ENCODE peak calls at places on chromosome 6, in six cellular contexts. E is AG04449, Q is mucosa of descending colon, I is fibroblast of mammary gland, P is GM10248, N is GM23338. K is an unnamed sample.

GRCh38 chr6:132789398-132789780 is 9.0 kb downstream of the SLC18B1 start:
- DNase-seq in E (no peak), N (no peak), I (no peak), P (no peak), Q (no peak), K (no peak)

GRCh38 chr6:144469144-144469575 is 184.0 kb downstream of the UTRN start:
- DNase-seq in N (no peak), I (no peak), P (peak; percentile 53), Q (no peak), E (peak; percentile 46), K (no peak)

GRCh38 chr6:163405412-163406309 is 8.9 kb upstream of the QKI start:
- DNase-seq in P (peak; percentile 34), E (no peak), I (peak; percentile 19), N (peak; percentile 48), Q (peak; percentile 36), K (no peak)

GRCh38 chr6:18390476-18390875 is 3.3 kb downstream of the RNF144B start:
- DNase-seq in N (no peak), I (no peak), P (no peak), E (no peak), Q (no peak), K (no peak)

GRCh38 chr6:162750776-162751175 is 23.0 kb downstream of the PACRG start:
- DNase-seq in Q (no peak), E (no peak), I (peak; percentile 62), N (no peak), P (no peak), K (no peak)

GRCh38 chr6:41167173-41167963 is 4.5 kb upstream of the TREM2 start:
- DNase-seq in E (no peak), N (peak; percentile 69), P (no peak), I (peak; percentile 16), Q (no peak), K (no peak)

GRCh38 chr6:17015144-17015543 is 86.7 kb upstream of the STMND1 start:
- DNase-seq in N (no peak), P (peak; percentile 27), E (no peak), Q (no peak), I (peak; percentile 94), K (no peak)

GRCh38 chr6:18031189-18031588 is 43.8 kb upstream of the KIF13A start:
- DNase-seq in I (no peak), Q (no peak), P (no peak), E (no peak), N (no peak), K (no peak)

GRCh38 chr6:9708600-9708999 is 706.3 kb downstream of the TFAP2A start:
- DNase-seq in P (no peak), E (no peak), I (no peak), N (no peak), Q (no peak), K (no peak)

GRCh38 chr6:27726620-27727023 is 185.6 kb downstream of the OR2B2 start:
- DNase-seq in E (no peak), P (peak; percentile 2), I (peak; percentile 41), N (peak; percentile 73), Q (no peak), K (no peak)

GRCh38 chr6:57123111-57123510 is 33.1 kb downstream of the ZNF451 start:
- DNase-seq in N (no peak), I (peak; percentile 17), P (no peak), Q (no peak), E (no peak), K (no peak)

GRCh38 chr6:30720738-30721197 is 616 bp downstream of the TUBB start:
- DNase-seq in Q (peak; percentile 84), E (no peak), P (peak; percentile 40), N (peak; percentile 77), I (peak; percentile 45), K (no peak)

GRCh38 chr6:87078983-87079616 is 15.8 kb downstream of the CGA start:
- DNase-seq in E (no peak), N (peak; percentile 95), P (peak; percentile 64), I (peak; percentile 69), Q (peak; percentile 56), K (peak; percentile 40)

GRCh38 chr6:56852611-56853010 is 102.3 kb upstream of the BEND6 start:
- DNase-seq in Q (no peak), E (no peak), I (no peak), P (no peak), N (peak; percentile 34), K (no peak)

GRCh38 chr6:129499871-129500219 is 210.1 kb downstream of the ARHGAP18 start:
- DNase-seq in I (no peak), Q (no peak), P (no peak), N (no peak), E (no peak), K (no peak)

GRCh38 chr6:160111812-160112211 is 9.8 kb upstream of the SLC22A1 start:
- DNase-seq in Q (no peak), I (no peak), N (peak; percentile 90), P (no peak), E (no peak), K (no peak)

GRCh38 chr6:159929819-159930218 is 39.0 kb downstream of the MAS1 start:
- DNase-seq in E (no peak), Q (peak; percentile 38), P (peak; percentile 26), I (no peak), N (no peak), K (no peak)

GRCh38 chr6:127475823-127476176 is 16.6 kb upstream of the KIAA0408 start:
- DNase-seq in N (no peak), I (no peak), P (no peak), E (no peak), Q (no peak), K (no peak)

GRCh38 chr6:30171677-30172471 is 8.5 kb downstream of the TRIM15 start:
- DNase-seq in E (no peak), Q (no peak), N (peak; percentile 87), I (peak; percentile 19), P (no peak), K (no peak)

GRCh38 chr6:118597636-118598035 is 49.5 kb downstream of the PLN start:
- DNase-seq in E (no peak), N (peak; percentile 44), Q (no peak), P (no peak), I (no peak), K (no peak)

GRCh38 chr6:112434896-112435295 is 87.8 kb downstream of the RFPL4B start:
- DNase-seq in I (no peak), N (no peak), Q (no peak), P (no peak), E (no peak), K (no peak)

GRCh38 chr6:167849846-167850459 is 23.2 kb downstream of the AFDN start:
- DNase-seq in Q (no peak), I (no peak), P (no peak), N (peak; percentile 86), E (no peak), K (no peak)

GRCh38 chr6:95352064-95352463 is 225.3 kb upstream of the MANEA start:
- DNase-seq in I (peak; percentile 2), Q (no peak), P (no peak), N (no peak), E (no peak), K (no peak)

GRCh38 chr6:168277274-168277669 is 42.3 kb downstream of the DACT2 start:
- DNase-seq in Q (no peak), N (no peak), P (no peak), I (no peak), E (no peak), K (no peak)

GRCh38 chr6:32980488-32981038 is 12.2 kb downstream of the BRD2 start:
- DNase-seq in E (no peak), I (no peak), P (no peak), N (no peak), Q (no peak), K (no peak)

GRCh38 chr6:127966616-127967015 is 65.8 kb upstream of the THEMIS start:
- DNase-seq in I (no peak), N (no peak), Q (no peak), E (peak; percentile 45), P (no peak), K (no peak)

GRCh38 chr6:31265926-31266325 is 6.0 kb downstream of the HLA-C start:
- DNase-seq in E (no peak), P (no peak), I (no peak), Q (no peak), N (no peak), K (no peak)

DNA sequence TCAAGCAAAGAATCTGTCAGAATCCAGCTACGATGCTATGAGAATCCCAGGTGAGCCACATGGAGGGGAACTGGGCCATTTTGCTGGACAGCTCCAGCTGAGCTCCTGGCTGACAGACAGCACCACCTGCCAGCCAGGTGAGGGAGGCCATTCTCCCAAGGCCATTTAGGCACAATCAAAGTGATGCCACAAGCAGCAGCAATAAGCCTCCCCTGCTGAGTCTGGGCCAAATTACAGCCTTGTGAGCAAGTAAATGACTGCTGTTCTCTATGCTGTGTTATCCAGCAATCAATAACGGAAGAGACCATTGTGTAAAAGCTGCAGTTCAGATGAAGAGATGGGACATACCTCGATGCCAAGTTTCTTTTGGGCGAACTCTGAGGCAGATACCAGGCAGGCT is 14.1 kb upstream of the SCGN start:
- DNase-seq in N (peak; percentile 76), P (no peak), E (no peak), I (no peak), Q (peak; percentile 22), K (no peak)
- TF ChIP-seq CTCF in N (peak; percentile 76), P (no peak), E (no peak), I (no peak), Q (no peak), K (no peak)

DNA sequence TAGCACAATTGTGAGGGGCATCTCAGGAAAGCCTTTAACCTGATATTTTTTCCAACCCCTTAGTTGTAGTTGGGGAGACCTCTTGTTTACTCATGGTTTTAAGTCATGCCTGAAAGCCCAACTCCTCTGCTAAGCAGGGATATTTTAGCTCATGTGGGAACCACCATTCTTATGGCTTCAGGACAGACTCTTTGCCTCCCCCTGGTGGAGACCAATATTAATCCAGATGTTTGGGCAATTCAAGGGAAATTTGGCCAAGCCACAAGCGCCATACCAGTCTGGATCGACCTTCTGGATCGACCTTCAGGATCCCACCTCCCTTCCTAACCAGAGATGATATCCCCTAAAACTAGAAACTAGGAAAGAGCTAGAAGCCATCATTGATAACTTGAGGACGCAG is 211.2 kb downstream of the C6orf118 start:
- DNase-seq in I (no peak), N (no peak), Q (no peak), P (no peak), E (no peak), K (no peak)
- TF ChIP-seq CTCF in I (peak; percentile 10), N (peak; percentile 28), Q (no peak), P (no peak), E (no peak), K (no peak)

DNA sequence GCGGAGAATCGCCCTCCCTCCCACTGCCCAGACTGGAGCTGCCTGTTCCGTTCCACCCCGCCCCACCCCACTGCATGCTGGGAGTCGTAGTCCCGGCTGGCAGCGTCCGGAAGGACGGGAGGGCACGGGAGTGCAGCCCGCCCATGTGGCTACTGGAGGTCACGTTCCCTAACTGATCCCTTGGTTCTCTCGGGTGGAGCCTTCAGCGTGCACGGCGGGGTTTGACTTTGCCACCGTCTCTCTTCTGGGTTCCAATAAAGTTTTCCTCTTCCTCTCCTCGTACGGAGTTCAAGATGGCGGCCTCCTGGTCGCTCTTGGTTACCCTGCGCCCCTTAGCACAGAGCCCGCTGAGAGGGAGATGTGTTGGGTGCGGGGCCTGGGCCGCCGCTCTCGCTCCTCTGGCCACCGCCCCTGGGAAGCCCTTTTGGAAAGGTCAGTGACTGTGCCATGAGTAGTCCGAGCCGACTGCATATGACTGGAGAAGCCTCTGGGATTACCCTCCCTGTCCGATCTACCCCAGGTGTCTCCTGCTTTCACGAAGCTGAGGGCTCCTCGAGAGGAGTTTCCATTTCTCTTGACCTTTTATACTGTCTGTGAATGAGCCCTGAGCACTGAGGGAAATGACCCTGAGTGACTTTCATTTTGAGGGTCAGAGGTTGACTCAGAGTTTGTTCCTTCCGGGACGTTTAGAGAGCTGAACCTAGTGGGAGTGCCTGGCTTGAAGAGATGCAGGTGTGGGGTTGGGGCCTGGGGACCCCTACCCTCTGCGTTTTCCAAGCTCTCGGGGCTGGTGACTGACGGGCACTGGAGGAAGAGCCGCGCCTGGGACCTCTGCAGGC is at the start of gene AFG1L:
- DNase-seq in Q (peak; percentile 96), P (peak; percentile 89), I (peak; percentile 87), E (peak; percentile 36), N (peak; percentile 96), K (peak; percentile 51)
- TF ChIP-seq CTCF in Q (no peak), P (no peak), I (no peak), E (no peak), N (no peak), K (no peak)

GRCh38 chr6:125986295-125986955 is at the start of gene TRMT11:
- DNase-seq in I (peak; percentile 76), E (no peak), Q (peak; percentile 91), P (peak; percentile 92), N (peak; percentile 99), K (peak; percentile 80)
- TF ChIP-seq CTCF in I (no peak), E (no peak), Q (no peak), P (no peak), N (no peak), K (no peak)